ENCODE peak calls at places on chromosomes 5 and 9, in seven cellular contexts. One of them, this sample, is unnamed.

GRCh38 chr5:5353681-5354080 is 68.8 kb upstream of the ICE1 start:
- DNase-seq in GM12865: no peak
- DNase-seq in CD4-positive, CD25-positive, alpha-beta regulatory T cell: no peak
- DNase-seq in cardiac fibroblast: no peak
- DNase-seq in germinal center: no peak
- DNase-seq in NCI-H460: no peak
- DNase-seq in osteocyte: no peak
- DNase-seq in this sample: no peak

GRCh38 chr9:88593537-88594185 is 58.7 kb downstream of the NXNL2 start:
- DNase-seq in osteocyte: peak
- DNase-seq in CD4-positive, CD25-positive, alpha-beta regulatory T cell: peak
- DNase-seq in germinal center: peak
- DNase-seq in GM12865: peak
- DNase-seq in cardiac fibroblast: peak
- DNase-seq in NCI-H460: peak
- DNase-seq in this sample: peak

GRCh38 chr9:97638666-97639065 is 5.0 kb downstream of the NCBP1 start:
- DNase-seq in osteocyte: no peak
- DNase-seq in NCI-H460: no peak
- DNase-seq in GM12865: no peak
- DNase-seq in cardiac fibroblast: peak
- DNase-seq in CD4-positive, CD25-positive, alpha-beta regulatory T cell: peak
- DNase-seq in germinal center: no peak
- DNase-seq in this sample: no peak

GRCh38 chr9:104586496-104587180 is 12.6 kb downstream of the OR13C5 start:
- DNase-seq in cardiac fibroblast: peak
- DNase-seq in NCI-H460: no peak
- DNase-seq in osteocyte: no peak
- DNase-seq in GM12865: no peak
- DNase-seq in CD4-positive, CD25-positive, alpha-beta regulatory T cell: no peak
- DNase-seq in germinal center: no peak
- DNase-seq in this sample: no peak

GRCh38 chr9:85521331-85522197 is 220.2 kb downstream of the AGTPBP1 start:
- DNase-seq in cardiac fibroblast: no peak
- DNase-seq in NCI-H460: no peak
- DNase-seq in CD4-positive, CD25-positive, alpha-beta regulatory T cell: no peak
- DNase-seq in osteocyte: no peak
- DNase-seq in germinal center: no peak
- DNase-seq in GM12865: no peak
- DNase-seq in this sample: no peak

GRCh38 chr5:150302301-150303069 is at the start of gene ARSI:
- DNase-seq in CD4-positive, CD25-positive, alpha-beta regulatory T cell: no peak
- DNase-seq in GM12865: no peak
- DNase-seq in NCI-H460: no peak
- DNase-seq in cardiac fibroblast: peak
- DNase-seq in osteocyte: no peak
- DNase-seq in germinal center: no peak
- DNase-seq in this sample: peak

GRCh38 chr5:135913713-135914626 is 18.3 kb upstream of the IL9 start:
- DNase-seq in NCI-H460: no peak
- DNase-seq in cardiac fibroblast: peak
- DNase-seq in CD4-positive, CD25-positive, alpha-beta regulatory T cell: no peak
- DNase-seq in osteocyte: no peak
- DNase-seq in GM12865: no peak
- DNase-seq in germinal center: no peak
- DNase-seq in this sample: no peak

GRCh38 chr5:22708770-22709328 is 144.3 kb downstream of the CDH12 start:
- DNase-seq in GM12865: no peak
- DNase-seq in NCI-H460: no peak
- DNase-seq in germinal center: no peak
- DNase-seq in osteocyte: no peak
- DNase-seq in CD4-positive, CD25-positive, alpha-beta regulatory T cell: no peak
- DNase-seq in cardiac fibroblast: no peak
- DNase-seq in this sample: no peak

GRCh38 chr5:95417971-95418370 is 26.8 kb downstream of the FAM81B start:
- DNase-seq in germinal center: no peak
- DNase-seq in CD4-positive, CD25-positive, alpha-beta regulatory T cell: no peak
- DNase-seq in GM12865: no peak
- DNase-seq in cardiac fibroblast: peak
- DNase-seq in NCI-H460: no peak
- DNase-seq in osteocyte: no peak
- DNase-seq in this sample: no peak

GRCh38 chr5:95445442-95445841 is 54.3 kb downstream of the FAM81B start:
- DNase-seq in NCI-H460: no peak
- DNase-seq in cardiac fibroblast: no peak
- DNase-seq in GM12865: no peak
- DNase-seq in CD4-positive, CD25-positive, alpha-beta regulatory T cell: no peak
- DNase-seq in germinal center: no peak
- DNase-seq in osteocyte: no peak
- DNase-seq in this sample: no peak

GRCh38 chr5:133916479-133916878 is 51.9 kb downstream of the C5orf15 start:
- DNase-seq in cardiac fibroblast: no peak
- DNase-seq in GM12865: no peak
- DNase-seq in osteocyte: no peak
- DNase-seq in CD4-positive, CD25-positive, alpha-beta regulatory T cell: no peak
- DNase-seq in NCI-H460: no peak
- DNase-seq in germinal center: no peak
- DNase-seq in this sample: no peak

GRCh38 chr9:130881516-130881915 is 15.1 kb downstream of the QRFP start:
- DNase-seq in CD4-positive, CD25-positive, alpha-beta regulatory T cell: no peak
- DNase-seq in germinal center: no peak
- DNase-seq in osteocyte: no peak
- DNase-seq in GM12865: no peak
- DNase-seq in NCI-H460: no peak
- DNase-seq in cardiac fibroblast: no peak
- DNase-seq in this sample: no peak

GRCh38 chr9:88387733-88388202 is 476 bp upstream of the SPIN1 start:
- DNase-seq in cardiac fibroblast: peak
- DNase-seq in CD4-positive, CD25-positive, alpha-beta regulatory T cell: peak
- DNase-seq in NCI-H460: peak
- DNase-seq in germinal center: no peak
- DNase-seq in GM12865: peak
- DNase-seq in osteocyte: no peak
- DNase-seq in this sample: peak

GRCh38 chr5:138874241-138874640 is 894 bp downstream of the LRRTM2 start:
- DNase-seq in GM12865: no peak
- DNase-seq in germinal center: no peak
- DNase-seq in cardiac fibroblast: no peak
- DNase-seq in osteocyte: no peak
- DNase-seq in NCI-H460: no peak
- DNase-seq in CD4-positive, CD25-positive, alpha-beta regulatory T cell: no peak
- DNase-seq in this sample: no peak

GRCh38 chr5:38718874-38719391 is 126.9 kb upstream of the OSMR start:
- DNase-seq in NCI-H460: no peak
- DNase-seq in GM12865: no peak
- DNase-seq in cardiac fibroblast: peak
- DNase-seq in osteocyte: no peak
- DNase-seq in germinal center: no peak
- DNase-seq in CD4-positive, CD25-positive, alpha-beta regulatory T cell: no peak
- DNase-seq in this sample: no peak

GRCh38 chr9:18689881-18690280 is 215.9 kb downstream of the ADAMTSL1 start:
- DNase-seq in osteocyte: no peak
- DNase-seq in cardiac fibroblast: no peak
- DNase-seq in germinal center: no peak
- DNase-seq in CD4-positive, CD25-positive, alpha-beta regulatory T cell: no peak
- DNase-seq in NCI-H460: no peak
- DNase-seq in GM12865: peak
- DNase-seq in this sample: no peak

GRCh38 chr5:53200309-53200708 is 90.8 kb upstream of the MOCS2 start:
- DNase-seq in cardiac fibroblast: peak
- DNase-seq in osteocyte: no peak
- DNase-seq in NCI-H460: no peak
- DNase-seq in germinal center: no peak
- DNase-seq in GM12865: no peak
- DNase-seq in CD4-positive, CD25-positive, alpha-beta regulatory T cell: no peak
- DNase-seq in this sample: no peak